ENCODE peak calls at places on chromosomes 11 and 22, in nine cellular contexts. C is AG04450, I is adrenal gland, H is mammary epithelial cell, Q is DND-41, X is psoas muscle, B is tibial nerve, E is A549, R is uterus. L is an unnamed sample.

GRCh38 chr11:30585067-30585891 is 874 bp downstream of the MPPED2 start:
- DNase-seq in H (no peak), I (peak), X (peak), Q (no peak), B (no peak), R (peak), C (no peak), E (peak), L (no peak)

GRCh38 chr11:12704049-12704448 is 29.8 kb downstream of the TEAD1 start:
- DNase-seq in X (no peak), E (no peak), B (no peak), H (peak), C (peak), Q (no peak), I (no peak), R (no peak), L (peak)

GRCh38 chr22:36221799-36222751 is 17.3 kb downstream of the APOL2 start:
- DNase-seq in Q (peak), X (peak), H (peak), C (no peak), E (peak), B (no peak), I (no peak), R (peak), L (no peak)

GRCh38 chr11:84420261-84420660 is 1134.1 kb upstream of the CCDC90B start:
- DNase-seq in E (no peak), R (no peak), C (no peak), Q (no peak), B (no peak), X (no peak), I (no peak), H (no peak), L (peak)

GRCh38 chr22:35400335-35400680 is 368 bp downstream of the MCM5 start:
- DNase-seq in E (no peak), Q (peak), C (no peak), R (no peak), I (no peak), B (no peak), X (no peak), H (no peak), L (no peak)

GRCh38 chr11:76153609-76153949 is 52.7 kb downstream of the WNT11 start:
- DNase-seq in B (no peak), H (peak), R (no peak), Q (no peak), C (no peak), X (no peak), I (peak), E (no peak), L (peak)

GRCh38 chr22:38981005-38981658 is 1.0 kb upstream of the APOBEC3B start:
- DNase-seq in R (peak), I (no peak), C (no peak), H (peak), X (peak), Q (no peak), E (no peak), B (no peak), L (no peak)

GRCh38 chr11:75558939-75559843 is 2.9 kb upstream of the SERPINH1 start:
- DNase-seq in H (no peak), E (no peak), Q (no peak), R (peak), I (peak), C (no peak), X (peak), B (peak), L (peak)

GRCh38 chr11:67032830-67033555 is 10.1 kb downstream of the SYT12 start:
- DNase-seq in E (peak), R (peak), I (peak), B (no peak), H (peak), Q (no peak), C (peak), X (no peak), L (peak)

GRCh38 chr11:47923667-47924066 is 56.7 kb upstream of the PTPRJ start:
- DNase-seq in B (peak), R (peak), C (no peak), X (peak), H (no peak), I (peak), Q (no peak), E (no peak), L (no peak)

GRCh38 chr11:8340299-8340698 is 76.6 kb upstream of the LMO1 start:
- DNase-seq in B (no peak), E (no peak), R (no peak), X (no peak), I (no peak), C (no peak), H (no peak), Q (no peak), L (no peak)

GRCh38 chr11:3982431-3982830 is 112.2 kb upstream of the RRM1 start:
- DNase-seq in E (no peak), H (no peak), B (no peak), Q (no peak), I (no peak), C (no peak), X (no peak), R (no peak), L (no peak)

GRCh38 chr11:47981667-47982404 is 1.5 kb downstream of the PTPRJ start:
- DNase-seq in Q (no peak), X (no peak), E (no peak), B (no peak), C (no peak), H (no peak), R (no peak), I (no peak), L (no peak)

GRCh38 chr11:120431633-120432032 is 79.9 kb upstream of the GRIK4 start:
- DNase-seq in Q (no peak), B (no peak), C (peak), I (no peak), R (no peak), X (no peak), H (no peak), E (peak), L (peak)

GRCh38 chr11:61028135-61028729 is 56.8 kb downstream of the CD6 start:
- DNase-seq in X (no peak), Q (peak), R (no peak), I (no peak), B (no peak), C (no peak), E (no peak), H (no peak), L (no peak)

GRCh38 chr11:131874070-131874469 is 503.7 kb downstream of the NTM start:
- DNase-seq in H (no peak), R (no peak), B (no peak), X (no peak), Q (no peak), E (no peak), C (no peak), I (no peak), L (no peak)

GRCh38 chr11:110538154-110538553 is 108.4 kb downstream of the FDX1 start:
- DNase-seq in E (no peak), Q (no peak), R (no peak), I (no peak), X (no peak), C (no peak), B (no peak), H (no peak), L (no peak)

GRCh38 chr11:117930668-117931330 is 1.6 kb upstream of the TMPRSS13 start:
- DNase-seq in H (no peak), X (no peak), C (no peak), B (no peak), I (no peak), R (no peak), E (no peak), Q (peak), L (no peak)

GRCh38 chr22:25488244-25489020 is 76.0 kb upstream of the GRK3 start:
- DNase-seq in C (no peak), X (peak), R (peak), E (peak), H (peak), Q (no peak), I (peak), B (peak), L (peak)

GRCh38 chr11:70250876-70251275 is 19.6 kb upstream of the PPFIA1 start:
- DNase-seq in C (no peak), B (no peak), X (peak), Q (no peak), I (no peak), H (no peak), R (no peak), E (no peak), L (no peak)

GRCh38 chr22:50032941-50033601 is 20.5 kb upstream of the IL17REL start:
- DNase-seq in Q (no peak), R (no peak), E (no peak), I (no peak), X (no peak), H (no peak), B (no peak), C (no peak), L (no peak)

GRCh38 chr22:50314455-50315288 is 7.2 kb upstream of the PLXNB2 start:
- DNase-seq in I (peak), E (no peak), B (no peak), Q (peak), H (no peak), C (no peak), X (no peak), R (no peak), L (no peak)

GRCh38 chr11:86955674-86956522 is 703 bp upstream of the FZD4 start:
- DNase-seq in I (peak), H (peak), C (no peak), E (peak), Q (no peak), R (peak), X (peak), B (peak), L (peak)

GRCh38 chr11:71977090-71977489 is 21.6 kb upstream of the IL18BP start:
- DNase-seq in Q (no peak), X (no peak), R (no peak), E (no peak), H (no peak), B (no peak), C (no peak), I (no peak), L (no peak)

GRCh38 chr11:69654660-69655478 is 13.9 kb downstream of the CCND1 start:
- DNase-seq in C (no peak), Q (no peak), R (no peak), I (no peak), E (peak), H (no peak), X (peak), B (no peak), L (no peak)

GRCh38 chr22:46504586-46504985 is 32.8 kb downstream of the CELSR1 start:
- DNase-seq in Q (no peak), E (no peak), C (no peak), H (no peak), X (no peak), I (no peak), B (no peak), R (no peak), L (no peak)

GRCh38 chr22:37565830-37566229 is 5.5 kb downstream of the CDC42EP1 start:
- DNase-seq in R (no peak), X (peak), H (no peak), E (no peak), C (no peak), B (no peak), I (no peak), Q (no peak), L (no peak)

GRCh38 chr11:83219095-83219494 is 25.6 kb downstream of the ANKRD42 start:
- DNase-seq in C (no peak), E (no peak), I (no peak), Q (no peak), H (no peak), R (no peak), X (no peak), B (no peak), L (no peak)

GRCh38 chr11:36108812-36109498 is 165.1 kb downstream of the LDLRAD3 start:
- DNase-seq in C (no peak), H (no peak), R (no peak), Q (no peak), I (no peak), E (no peak), X (no peak), B (no peak), L (no peak)

DNA sequence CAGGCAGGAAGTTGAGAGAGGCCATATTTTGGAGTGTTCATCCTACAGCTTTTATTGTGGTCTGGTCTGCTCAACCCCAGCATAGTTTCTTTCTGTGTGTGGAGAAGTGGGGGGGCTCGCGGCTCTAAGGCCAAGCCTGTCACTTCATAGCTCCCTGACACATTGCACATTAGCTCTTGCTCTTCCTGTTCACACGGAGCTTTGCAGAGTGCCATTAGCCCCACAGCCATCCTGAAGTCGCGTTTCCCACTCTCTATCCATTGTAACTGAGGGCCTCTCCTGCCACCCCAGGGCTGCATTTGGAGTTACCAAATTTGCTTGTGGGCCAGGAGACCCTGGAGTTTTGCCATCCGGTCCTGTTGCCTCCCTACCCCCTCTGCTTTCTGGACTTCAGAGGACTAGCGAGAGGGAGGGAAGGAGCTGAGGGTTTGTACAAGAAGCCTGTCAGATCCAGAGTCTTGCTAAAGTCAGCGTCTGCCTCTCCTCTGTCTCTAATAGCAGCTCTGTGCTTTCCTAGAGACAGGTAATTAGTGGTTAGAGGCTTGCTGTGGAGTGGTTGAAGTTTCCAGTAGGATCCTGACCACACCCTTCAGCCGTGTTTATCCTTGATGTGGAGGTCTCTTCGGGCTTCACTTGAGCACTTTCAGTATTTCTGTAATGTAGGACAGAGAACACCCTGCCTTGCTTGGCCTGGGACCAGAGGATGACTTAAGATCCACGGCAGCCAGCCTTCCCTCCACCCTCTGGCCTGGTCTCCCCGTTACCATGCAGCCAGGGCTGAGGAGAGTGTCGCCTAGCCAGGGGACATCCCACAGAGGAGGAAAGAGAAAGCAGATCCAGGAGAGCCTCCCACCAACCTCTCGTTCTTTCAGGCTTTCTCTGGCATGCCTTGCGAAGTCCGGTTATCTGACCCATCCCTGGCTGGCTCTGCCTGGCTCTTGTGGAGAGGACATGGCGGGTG is 14.1 kb downstream of the DCPS start:
- DNase-seq in R (peak), B (peak), C (no peak), X (peak), E (no peak), I (peak), Q (peak), H (peak), L (peak)
- H3K27ac ChIP-seq in R (peak), B (peak), C (peak), X (peak), E (no peak), I (peak), Q (peak), H (peak), L (peak)

DNA sequence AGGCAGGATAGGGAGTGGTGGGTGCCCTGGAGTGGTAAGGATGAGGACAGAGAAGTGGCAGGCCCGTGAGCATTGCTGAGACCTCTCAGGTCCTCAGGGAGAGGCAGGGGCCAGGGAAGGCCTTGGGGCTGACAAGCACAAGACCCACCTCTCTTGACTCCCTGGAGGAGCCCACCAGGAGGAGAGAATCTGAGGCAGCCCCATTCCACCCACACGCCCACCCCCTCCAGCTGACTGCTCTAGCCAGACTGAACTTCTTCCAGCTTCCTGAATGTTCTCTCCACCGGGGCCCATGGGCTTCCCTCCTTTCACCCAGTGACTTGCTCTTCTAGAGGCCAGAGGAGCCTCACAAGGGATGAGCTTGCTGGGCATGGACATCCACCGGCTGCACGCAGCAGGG is 1403.0 kb downstream of the BRD1 start:
- DNase-seq in C (no peak), I (no peak), Q (no peak), B (no peak), H (no peak), X (no peak), R (no peak), E (no peak), L (no peak)
- TF ChIP-seq CTCF in C (no peak), I (no peak), Q (no peak), B (no peak), H (no peak), X (no peak), R (no peak), E (no peak), L (no peak)

DNA sequence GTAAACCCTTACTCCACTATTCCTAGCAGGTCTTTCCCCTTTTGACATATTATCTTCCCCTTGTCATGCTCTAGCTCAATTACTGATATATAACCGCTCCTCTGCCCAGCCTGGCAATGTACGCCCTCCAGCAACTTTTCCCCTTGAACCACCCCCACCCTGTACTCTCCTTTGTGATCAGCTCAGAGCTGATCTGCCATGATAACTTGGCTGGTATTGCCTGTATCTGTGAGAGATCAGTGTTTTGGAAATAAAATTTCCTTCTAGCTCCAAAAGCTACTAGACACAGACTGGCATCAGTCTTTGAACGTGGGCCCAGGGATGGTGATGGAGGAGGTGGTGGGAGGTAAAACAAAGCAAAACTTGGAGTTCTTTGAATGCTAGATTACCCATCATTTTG is 42.9 kb downstream of the DIXDC1 start:
- DNase-seq in Q (no peak), C (no peak), R (no peak), B (no peak), I (no peak), E (no peak), X (no peak), H (no peak), L (no peak)
- H3K27ac ChIP-seq in Q (no peak), C (no peak), R (peak), B (peak), I (no peak), E (no peak), X (no peak), H (no peak), L (no peak)

GRCh38 chr22:19800761-19801244 is 40.2 kb downstream of the TBX1 start:
- DNase-seq in I (no peak), C (no peak), H (no peak), E (no peak), R (no peak), B (no peak), Q (no peak), X (peak), L (peak)

GRCh38 chr22:19800306-19800705 is 39.7 kb downstream of the TBX1 start:
- DNase-seq in R (no peak), C (no peak), X (peak), Q (no peak), E (no peak), H (no peak), I (no peak), B (no peak), L (no peak)

GRCh38 chr22:19802881-19803735 is 42.5 kb downstream of the TBX1 start:
- DNase-seq in E (no peak), Q (no peak), C (no peak), I (no peak), X (peak), H (no peak), B (no peak), R (no peak), L (no peak)

GRCh38 chr22:19802001-19802880 is 41.7 kb downstream of the TBX1 start:
- DNase-seq in Q (no peak), R (no peak), H (no peak), X (peak), C (no peak), I (no peak), B (no peak), E (no peak), L (no peak)

DNA sequence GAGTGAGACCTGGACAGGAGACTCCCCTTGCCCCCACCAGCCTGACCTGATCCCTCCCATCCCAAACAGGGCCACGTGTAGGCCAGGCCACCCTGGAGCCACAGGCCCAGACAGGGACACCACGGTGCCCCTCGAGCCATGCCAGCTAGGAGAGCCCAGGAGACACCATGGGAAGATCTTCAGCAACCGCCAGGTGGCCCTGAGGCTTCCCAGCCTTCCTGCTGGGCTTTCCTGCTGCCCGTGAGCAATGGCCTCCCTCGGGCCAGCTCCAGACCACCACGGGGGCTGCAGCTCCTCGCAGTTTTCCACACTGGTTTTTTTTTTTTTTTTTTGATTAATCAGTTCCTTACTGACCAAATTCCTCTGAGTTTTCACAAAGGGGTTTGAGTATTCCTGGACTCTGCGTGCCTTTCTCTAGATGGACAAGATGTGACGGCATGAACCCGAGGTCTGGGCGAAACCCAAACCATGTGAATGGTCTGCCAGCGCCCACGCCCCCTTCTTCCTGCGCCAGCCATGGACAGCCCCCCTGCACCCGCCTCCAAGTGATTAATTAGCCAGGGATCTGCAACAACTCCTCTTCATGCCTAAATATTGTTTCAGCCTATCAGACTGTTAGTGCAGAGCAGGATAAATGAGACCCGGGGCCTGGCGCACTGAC is 40.9 kb downstream of the TBX1 start:
- DNase-seq in X (peak), R (peak), E (no peak), H (no peak), Q (no peak), B (no peak), I (no peak), C (no peak), L (no peak)
- TF ChIP-seq CTCF in X (no peak), R (no peak), E (no peak), H (no peak), Q (no peak), B (no peak), I (no peak), C (no peak), L (no peak)